ENCODE peak calls at places on chromosomes 2 and 18, in six cellular contexts. One of them, this sample, is unnamed.

GRCh38 chr2:45154144-45154543 is 144.9 kb upstream of the SIX2 start:
- DNase-seq in fibroblast of villous mesenchyme: no peak
- DNase-seq in psoas muscle: no peak
- DNase-seq in GM12865: no peak
- DNase-seq in CD8-positive, alpha-beta T cell: no peak
- DNase-seq in cardiac fibroblast: no peak
- DNase-seq in this sample: no peak

GRCh38 chr2:12750166-12750905 is 33.6 kb downstream of the TRIB2 start:
- DNase-seq in fibroblast of villous mesenchyme: no peak
- DNase-seq in psoas muscle: no peak
- DNase-seq in GM12865: no peak
- DNase-seq in CD8-positive, alpha-beta T cell: no peak
- DNase-seq in cardiac fibroblast: no peak
- DNase-seq in this sample: no peak

GRCh38 chr2:112820343-112820742 is 16.2 kb downstream of the IL1B start:
- DNase-seq in fibroblast of villous mesenchyme: no peak
- DNase-seq in psoas muscle: no peak
- DNase-seq in GM12865: no peak
- DNase-seq in CD8-positive, alpha-beta T cell: no peak
- DNase-seq in cardiac fibroblast: no peak
- DNase-seq in this sample: no peak

GRCh38 chr18:79609841-79610281 is 69.7 kb upstream of the CTDP1 start:
- DNase-seq in fibroblast of villous mesenchyme: no peak
- DNase-seq in psoas muscle: no peak
- DNase-seq in GM12865: no peak
- DNase-seq in CD8-positive, alpha-beta T cell: no peak
- DNase-seq in cardiac fibroblast: no peak
- DNase-seq in this sample: no peak

GRCh38 chr2:44291281-44292248 is 16.3 kb downstream of the SLC3A1 start:
- DNase-seq in fibroblast of villous mesenchyme: peak; percentile 95
- DNase-seq in psoas muscle: peak; percentile 18
- DNase-seq in GM12865: peak; percentile 11
- DNase-seq in CD8-positive, alpha-beta T cell: no peak
- DNase-seq in cardiac fibroblast: peak; percentile 73
- DNase-seq in this sample: peak; percentile 41

GRCh38 chr18:433960-434359 is 66.5 kb downstream of the COLEC12 start:
- DNase-seq in fibroblast of villous mesenchyme: no peak
- DNase-seq in psoas muscle: no peak
- DNase-seq in GM12865: no peak
- DNase-seq in CD8-positive, alpha-beta T cell: no peak
- DNase-seq in cardiac fibroblast: no peak
- DNase-seq in this sample: no peak

GRCh38 chr2:72154386-72154785 is 6.7 kb upstream of the CYP26B1 start:
- DNase-seq in fibroblast of villous mesenchyme: no peak
- DNase-seq in psoas muscle: no peak
- DNase-seq in GM12865: no peak
- DNase-seq in CD8-positive, alpha-beta T cell: no peak
- DNase-seq in cardiac fibroblast: no peak
- DNase-seq in this sample: no peak

GRCh38 chr2:219020604-219021365 is 20.5 kb downstream of the CFAP65 start:
- DNase-seq in fibroblast of villous mesenchyme: no peak
- DNase-seq in psoas muscle: no peak
- DNase-seq in GM12865: no peak
- DNase-seq in CD8-positive, alpha-beta T cell: no peak
- DNase-seq in cardiac fibroblast: peak; percentile 61
- DNase-seq in this sample: no peak

GRCh38 chr2:142965464-142965863 is 88.0 kb downstream of the KYNU start:
- DNase-seq in fibroblast of villous mesenchyme: peak; percentile 49
- DNase-seq in psoas muscle: no peak
- DNase-seq in GM12865: no peak
- DNase-seq in CD8-positive, alpha-beta T cell: no peak
- DNase-seq in cardiac fibroblast: peak; percentile 55
- DNase-seq in this sample: no peak

GRCh38 chr2:165833156-165833555 is 39.1 kb upstream of the GALNT3 start:
- DNase-seq in fibroblast of villous mesenchyme: peak; percentile 33
- DNase-seq in psoas muscle: no peak
- DNase-seq in GM12865: no peak
- DNase-seq in CD8-positive, alpha-beta T cell: no peak
- DNase-seq in cardiac fibroblast: peak; percentile 42
- DNase-seq in this sample: peak; percentile 34

GRCh38 chr18:21489119-21489750 is 111.3 kb downstream of the ESCO1 start:
- DNase-seq in fibroblast of villous mesenchyme: peak; percentile 70
- DNase-seq in psoas muscle: no peak
- DNase-seq in GM12865: peak; percentile 65
- DNase-seq in CD8-positive, alpha-beta T cell: no peak
- DNase-seq in cardiac fibroblast: peak; percentile 75
- DNase-seq in this sample: peak; percentile 13

GRCh38 chr18:25935356-25935755 is 155.1 kb downstream of the SS18 start:
- DNase-seq in fibroblast of villous mesenchyme: no peak
- DNase-seq in psoas muscle: no peak
- DNase-seq in GM12865: peak; percentile 42
- DNase-seq in CD8-positive, alpha-beta T cell: no peak
- DNase-seq in cardiac fibroblast: no peak
- DNase-seq in this sample: no peak

GRCh38 chr2:234495801-234496441 is 960 bp downstream of the ARL4C start:
- DNase-seq in fibroblast of villous mesenchyme: peak; percentile 29
- DNase-seq in psoas muscle: peak; percentile 22
- DNase-seq in GM12865: peak; percentile 33
- DNase-seq in CD8-positive, alpha-beta T cell: no peak
- DNase-seq in cardiac fibroblast: peak; percentile 30
- DNase-seq in this sample: no peak

GRCh38 chr18:44849361-44849760 is 168.7 kb downstream of the SETBP1 start:
- DNase-seq in fibroblast of villous mesenchyme: no peak
- DNase-seq in psoas muscle: no peak
- DNase-seq in GM12865: no peak
- DNase-seq in CD8-positive, alpha-beta T cell: no peak
- DNase-seq in cardiac fibroblast: no peak
- DNase-seq in this sample: no peak

GRCh38 chr2:74441111-74441689 is 537 bp downstream of the RTKN start:
- DNase-seq in fibroblast of villous mesenchyme: no peak
- DNase-seq in psoas muscle: no peak
- DNase-seq in GM12865: no peak
- DNase-seq in CD8-positive, alpha-beta T cell: no peak
- DNase-seq in cardiac fibroblast: no peak
- DNase-seq in this sample: no peak

GRCh38 chr18:59021500-59021899 is 118.2 kb upstream of the SEC11C start:
- DNase-seq in fibroblast of villous mesenchyme: no peak
- DNase-seq in psoas muscle: peak; percentile 50
- DNase-seq in GM12865: no peak
- DNase-seq in CD8-positive, alpha-beta T cell: no peak
- DNase-seq in cardiac fibroblast: no peak
- DNase-seq in this sample: no peak

GRCh38 chr18:8696749-8697211 is 8.6 kb upstream of the MTCL1 start:
- DNase-seq in fibroblast of villous mesenchyme: peak; percentile 65
- DNase-seq in psoas muscle: peak; percentile 82
- DNase-seq in GM12865: peak; percentile 59
- DNase-seq in CD8-positive, alpha-beta T cell: peak; percentile 59
- DNase-seq in cardiac fibroblast: peak; percentile 69
- DNase-seq in this sample: no peak

GRCh38 chr2:74919827-74920226 is 38.6 kb upstream of the POLE4 start:
- DNase-seq in fibroblast of villous mesenchyme: peak; percentile 48
- DNase-seq in psoas muscle: peak; percentile 64
- DNase-seq in GM12865: peak; percentile 72
- DNase-seq in CD8-positive, alpha-beta T cell: peak; percentile 79
- DNase-seq in cardiac fibroblast: peak; percentile 69
- DNase-seq in this sample: no peak

GRCh38 chr2:64455031-64455332 is 1.0 kb downstream of the LGALSL start:
- DNase-seq in fibroblast of villous mesenchyme: no peak
- DNase-seq in psoas muscle: no peak
- DNase-seq in GM12865: no peak
- DNase-seq in CD8-positive, alpha-beta T cell: no peak
- DNase-seq in cardiac fibroblast: no peak
- DNase-seq in this sample: no peak

GRCh38 chr2:233404227-233404626 is 49.9 kb downstream of the DGKD start:
- DNase-seq in fibroblast of villous mesenchyme: peak; percentile 66
- DNase-seq in psoas muscle: no peak
- DNase-seq in GM12865: peak; percentile 74
- DNase-seq in CD8-positive, alpha-beta T cell: peak; percentile 73
- DNase-seq in cardiac fibroblast: peak; percentile 71
- DNase-seq in this sample: no peak

GRCh38 chr2:171036532-171036931 is 107.5 kb downstream of the GORASP2 start:
- DNase-seq in fibroblast of villous mesenchyme: no peak
- DNase-seq in psoas muscle: no peak
- DNase-seq in GM12865: no peak
- DNase-seq in CD8-positive, alpha-beta T cell: no peak
- DNase-seq in cardiac fibroblast: no peak
- DNase-seq in this sample: no peak

GRCh38 chr18:59323931-59324622 is 5.6 kb upstream of the CPLX4 start:
- DNase-seq in fibroblast of villous mesenchyme: no peak
- DNase-seq in psoas muscle: no peak
- DNase-seq in GM12865: no peak
- DNase-seq in CD8-positive, alpha-beta T cell: no peak
- DNase-seq in cardiac fibroblast: no peak
- DNase-seq in this sample: no peak

GRCh38 chr18:79818036-79818435 is 20.3 kb downstream of the KCNG2 start:
- DNase-seq in fibroblast of villous mesenchyme: no peak
- DNase-seq in psoas muscle: no peak
- DNase-seq in GM12865: no peak
- DNase-seq in CD8-positive, alpha-beta T cell: no peak
- DNase-seq in cardiac fibroblast: no peak
- DNase-seq in this sample: no peak

DNA sequence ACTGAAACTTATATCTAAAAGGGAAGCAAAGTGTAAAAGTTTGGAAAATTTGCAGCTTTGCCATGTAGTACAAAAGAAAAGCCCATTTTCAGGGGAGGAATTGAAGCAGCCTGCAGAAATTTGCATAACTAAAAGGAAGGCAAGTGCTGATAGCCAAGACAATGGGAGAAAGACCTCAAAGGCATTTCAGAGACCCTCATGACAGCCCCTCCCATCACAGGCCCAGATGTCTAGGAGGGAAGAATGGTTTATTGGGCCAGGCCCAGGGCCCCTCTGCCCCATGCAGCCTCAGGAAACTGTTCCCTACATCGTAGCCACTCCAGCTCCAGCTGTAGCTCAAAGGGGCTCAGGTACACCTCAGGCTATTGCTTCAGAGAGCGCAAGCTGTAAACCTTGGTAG is 14.4 kb upstream of the WDR75 start:
- DNase-seq in fibroblast of villous mesenchyme: no peak
- DNase-seq in psoas muscle: no peak
- DNase-seq in GM12865: no peak
- DNase-seq in CD8-positive, alpha-beta T cell: no peak
- DNase-seq in cardiac fibroblast: no peak
- DNase-seq in this sample: no peak
- H3K4me3 ChIP-seq in fibroblast of villous mesenchyme: no peak overlapping the region
- H3K4me3 ChIP-seq in psoas muscle: no peak overlapping the region
- H3K4me3 ChIP-seq in GM12865: no peak overlapping the region
- H3K4me3 ChIP-seq in CD8-positive, alpha-beta T cell: no peak overlapping the region
- H3K4me3 ChIP-seq in cardiac fibroblast: no peak overlapping the region
- H3K4me3 ChIP-seq in this sample: no peak overlapping the region

DNA sequence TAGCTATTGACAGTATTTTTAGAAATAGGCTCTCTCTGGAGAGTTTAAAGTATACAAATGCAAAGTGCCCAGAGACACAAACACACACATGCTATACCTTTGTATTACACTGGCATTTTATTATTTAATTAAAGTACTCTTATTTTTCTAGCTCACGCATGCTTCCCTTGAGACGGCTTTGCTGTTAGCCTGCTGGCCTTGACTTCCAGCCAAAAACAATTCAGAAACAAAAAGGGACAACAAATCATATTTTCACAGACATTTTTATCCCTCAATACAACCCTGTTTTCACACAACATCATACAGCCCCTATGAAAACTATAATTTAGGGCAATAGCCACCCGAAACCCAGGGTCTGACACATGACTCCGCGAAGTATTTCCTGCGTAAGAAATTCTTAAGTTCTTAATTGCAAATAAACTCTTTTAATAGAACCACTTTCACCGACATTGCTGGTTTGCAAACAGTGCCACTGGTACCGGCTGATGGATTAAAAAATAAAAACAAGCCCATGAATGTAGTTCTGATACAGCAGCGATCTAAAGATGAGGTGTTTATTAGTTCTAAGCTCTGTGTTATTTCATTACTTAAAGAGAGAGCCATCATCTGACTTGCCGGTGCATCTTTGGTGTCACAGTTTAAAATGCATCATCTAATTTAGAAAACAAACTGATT is 185.1 kb downstream of the TCF4 start:
- DNase-seq in fibroblast of villous mesenchyme: peak; percentile 48
- DNase-seq in psoas muscle: no peak
- DNase-seq in GM12865: no peak
- DNase-seq in CD8-positive, alpha-beta T cell: no peak
- DNase-seq in cardiac fibroblast: peak; percentile 64
- DNase-seq in this sample: no peak
- H3K4me3 ChIP-seq in fibroblast of villous mesenchyme: peak overlapping the region; percentile 55
- H3K4me3 ChIP-seq in psoas muscle: peak overlapping the region; percentile 64
- H3K4me3 ChIP-seq in GM12865: no peak overlapping the region
- H3K4me3 ChIP-seq in CD8-positive, alpha-beta T cell: no peak overlapping the region
- H3K4me3 ChIP-seq in cardiac fibroblast: peak overlapping the region; percentile 4
- H3K4me3 ChIP-seq in this sample: peak overlapping the region; percentile 14

GRCh38 chr18:24491882-24492281 is 31.4 kb downstream of the HRH4 start:
- DNase-seq in fibroblast of villous mesenchyme: no peak
- DNase-seq in psoas muscle: no peak
- DNase-seq in GM12865: peak; percentile 91
- DNase-seq in CD8-positive, alpha-beta T cell: no peak
- DNase-seq in cardiac fibroblast: no peak
- DNase-seq in this sample: no peak

GRCh38 chr18:24494586-24494985 is 34.1 kb downstream of the HRH4 start:
- DNase-seq in fibroblast of villous mesenchyme: no peak
- DNase-seq in psoas muscle: no peak
- DNase-seq in GM12865: no peak
- DNase-seq in CD8-positive, alpha-beta T cell: no peak
- DNase-seq in cardiac fibroblast: no peak
- DNase-seq in this sample: no peak

GRCh38 chr18:24488824-24489493 is 28.5 kb downstream of the HRH4 start:
- DNase-seq in fibroblast of villous mesenchyme: peak; percentile 41
- DNase-seq in psoas muscle: no peak
- DNase-seq in GM12865: peak; percentile 50
- DNase-seq in CD8-positive, alpha-beta T cell: no peak
- DNase-seq in cardiac fibroblast: peak; percentile 56
- DNase-seq in this sample: no peak

GRCh38 chr18:24490545-24490944 is 30.1 kb downstream of the HRH4 start:
- DNase-seq in fibroblast of villous mesenchyme: no peak
- DNase-seq in psoas muscle: no peak
- DNase-seq in GM12865: no peak
- DNase-seq in CD8-positive, alpha-beta T cell: no peak
- DNase-seq in cardiac fibroblast: no peak
- DNase-seq in this sample: no peak

DNA sequence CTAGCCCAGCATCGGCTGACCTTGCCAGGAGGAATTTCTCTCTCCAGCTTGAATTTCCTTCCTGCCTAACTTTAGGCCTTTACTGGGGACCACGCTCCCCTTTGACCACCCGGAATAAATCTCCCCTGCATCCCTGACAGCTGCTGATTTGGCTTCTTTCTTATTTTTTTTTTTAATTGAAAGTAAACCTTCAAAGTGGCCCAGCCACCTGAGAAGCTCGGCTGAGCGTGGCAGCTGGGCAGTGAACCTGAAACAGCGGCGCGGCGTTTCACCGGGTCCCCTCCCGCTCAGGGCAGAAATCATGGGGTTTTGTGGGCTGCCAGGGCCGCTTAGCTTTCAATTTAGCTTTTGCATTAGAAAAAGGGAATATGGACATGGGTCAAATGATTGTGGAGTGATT is 32.0 kb downstream of the HRH4 start:
- DNase-seq in fibroblast of villous mesenchyme: no peak
- DNase-seq in psoas muscle: no peak
- DNase-seq in GM12865: peak; percentile 77
- DNase-seq in CD8-positive, alpha-beta T cell: no peak
- DNase-seq in cardiac fibroblast: no peak
- DNase-seq in this sample: no peak
- H3K4me3 ChIP-seq in fibroblast of villous mesenchyme: no peak overlapping the region
- H3K4me3 ChIP-seq in psoas muscle: no peak overlapping the region
- H3K4me3 ChIP-seq in GM12865: no peak overlapping the region
- H3K4me3 ChIP-seq in CD8-positive, alpha-beta T cell: no peak overlapping the region
- H3K4me3 ChIP-seq in cardiac fibroblast: no peak overlapping the region
- H3K4me3 ChIP-seq in this sample: no peak overlapping the region

GRCh38 chr2:179251865-179252264 is 12.8 kb downstream of the SESTD1 start:
- DNase-seq in fibroblast of villous mesenchyme: no peak
- DNase-seq in psoas muscle: no peak
- DNase-seq in GM12865: no peak
- DNase-seq in CD8-positive, alpha-beta T cell: no peak
- DNase-seq in cardiac fibroblast: no peak
- DNase-seq in this sample: no peak
- H3K4me3 ChIP-seq in fibroblast of villous mesenchyme: no peak overlapping the region
- H3K4me3 ChIP-seq in psoas muscle: no peak overlapping the region
- H3K4me3 ChIP-seq in GM12865: no peak overlapping the region
- H3K4me3 ChIP-seq in CD8-positive, alpha-beta T cell: no peak overlapping the region
- H3K4me3 ChIP-seq in cardiac fibroblast: no peak overlapping the region
- H3K4me3 ChIP-seq in this sample: no peak overlapping the region